ENCODE peak calls at places on chromosomes 6 and 20, in four cellular contexts. D is skeletal muscle cell; Z is erythroblast; J is activated T-helper 1 cell treated with anti-CD3 and anti-CD28 coated beads, Interleukin-12 subunit alpha, Interleukin-12 subunit beta, Interleukin-2, Interleukin-4 antibody, amounts not matched to agents 30 ng/mL and 10 ng/mL and 1 ng/mL, durations not matched to agents 14 hours and 24 hours and 36 hours. M is an unnamed sample.

GRCh38 chr6:166029506-166029905 is 138.1 kb downstream of the TBXT start:
- DNase-seq in Z (no peak), D (peak; percentile 68), J (no peak), M (no peak)

GRCh38 chr20:10524034-10524476 is 89.0 kb downstream of the SLX4IP start:
- DNase-seq in D (peak; percentile 68), Z (no peak), J (no peak), M (no peak)

GRCh38 chr20:51578145-51578459 is 35.6 kb upstream of the NFATC2 start:
- DNase-seq in J (no peak), Z (no peak), D (no peak), M (no peak)

GRCh38 chr6:152098683-152099082 is 291.2 kb downstream of the ESR1 start:
- DNase-seq in J (no peak), Z (no peak), D (no peak), M (no peak)

GRCh38 chr20:25360631-25361286 is 29.9 kb downstream of the ABHD12 start:
- DNase-seq in J (no peak), D (peak; percentile 31), Z (no peak), M (no peak)

GRCh38 chr20:58308680-58309527 is 611 bp upstream of the RAB22A start:
- DNase-seq in D (no peak), J (peak; percentile 66), Z (peak; percentile 77), M (no peak)

GRCh38 chr6:111210074-111210729 is 122.9 kb downstream of the SLC16A10 start:
- DNase-seq in J (no peak), D (peak; percentile 6), Z (peak; percentile 60), M (peak; percentile 32)

GRCh38 chr6:36120539-36120938 is 9.8 kb upstream of the MAPK13 start:
- DNase-seq in J (peak; percentile 71), D (no peak), Z (peak; percentile 65), M (no peak)

GRCh38 chr20:52923123-52923543 is 49.0 kb upstream of the TSHZ2 start:
- DNase-seq in Z (no peak), J (no peak), D (peak; percentile 90), M (peak; percentile 62)

GRCh38 chr6:93721386-93722048 is 302.2 kb upstream of the EPHA7 start:
- DNase-seq in D (peak; percentile 7), Z (no peak), J (no peak), M (no peak)

M was measured in AG09309.